ENCODE peak calls at places on chromosomes 16 and 17, in five cellular contexts. One of them, this sample, is unnamed.

GRCh38 chr17:80432961-80433550 is 18.1 kb downstream of the ENDOV start:
- DNase-seq in heart right ventricle: no peak
- DNase-seq in stomach: no peak
- DNase-seq in A549: no peak
- DNase-seq in suprapubic skin: no peak
- DNase-seq in this sample: no peak

GRCh38 chr16:77273815-77274214 is 74.6 kb downstream of the SYCE1L start:
- DNase-seq in stomach: no peak
- DNase-seq in heart right ventricle: no peak
- DNase-seq in suprapubic skin: no peak
- DNase-seq in A549: no peak
- DNase-seq in this sample: no peak

GRCh38 chr17:78142113-78142861 is 3.9 kb upstream of the C17orf99 start:
- DNase-seq in A549: peak; percentile 87
- DNase-seq in heart right ventricle: no peak
- DNase-seq in stomach: peak; percentile 79
- DNase-seq in suprapubic skin: no peak
- DNase-seq in this sample: peak; percentile 98

GRCh38 chr17:67388986-67389385 is 11.9 kb downstream of the PITPNC1 start:
- DNase-seq in stomach: no peak
- DNase-seq in suprapubic skin: no peak
- DNase-seq in A549: no peak
- DNase-seq in heart right ventricle: no peak
- DNase-seq in this sample: no peak

GRCh38 chr17:12320286-12320685 is 299.6 kb downstream of the MAP2K4 start:
- DNase-seq in heart right ventricle: no peak
- DNase-seq in stomach: no peak
- DNase-seq in suprapubic skin: no peak
- DNase-seq in A549: peak; percentile 31
- DNase-seq in this sample: no peak

GRCh38 chr17:35374766-35375344 is 1.4 kb upstream of the SLFN11 start:
- DNase-seq in stomach: no peak
- DNase-seq in A549: no peak
- DNase-seq in suprapubic skin: no peak
- DNase-seq in heart right ventricle: no peak
- DNase-seq in this sample: no peak

GRCh38 chr17:79997004-79997673 is 38.5 kb downstream of the TBC1D16 start:
- DNase-seq in stomach: no peak
- DNase-seq in A549: no peak
- DNase-seq in heart right ventricle: no peak
- DNase-seq in suprapubic skin: no peak
- DNase-seq in this sample: no peak

GRCh38 chr17:30413109-30413508 is 34.4 kb downstream of the CPD start:
- DNase-seq in stomach: no peak
- DNase-seq in A549: no peak
- DNase-seq in heart right ventricle: no peak
- DNase-seq in suprapubic skin: no peak
- DNase-seq in this sample: no peak

GRCh38 chr16:19132898-19133297 is 19.1 kb downstream of the ITPRIPL2 start:
- DNase-seq in A549: no peak
- DNase-seq in stomach: no peak
- DNase-seq in heart right ventricle: no peak
- DNase-seq in suprapubic skin: no peak
- DNase-seq in this sample: no peak

GRCh38 chr16:74224828-74225227 is 71.8 kb upstream of the PSMD7 start:
- DNase-seq in heart right ventricle: no peak
- DNase-seq in suprapubic skin: no peak
- DNase-seq in A549: no peak
- DNase-seq in stomach: no peak
- DNase-seq in this sample: no peak

GRCh38 chr16:56270828-56271227 is 79.5 kb downstream of the GNAO1 start:
- DNase-seq in heart right ventricle: no peak
- DNase-seq in A549: no peak
- DNase-seq in stomach: no peak
- DNase-seq in suprapubic skin: no peak
- DNase-seq in this sample: no peak

GRCh38 chr17:35749560-35750412 is 3.3 kb downstream of the GAS2L2 start:
- DNase-seq in suprapubic skin: no peak
- DNase-seq in A549: no peak
- DNase-seq in heart right ventricle: no peak
- DNase-seq in stomach: peak; percentile 38
- DNase-seq in this sample: no peak

GRCh38 chr16:26651464-26651863 is 415.3 kb upstream of the C16orf82 start:
- DNase-seq in suprapubic skin: no peak
- DNase-seq in A549: no peak
- DNase-seq in stomach: no peak
- DNase-seq in heart right ventricle: no peak
- DNase-seq in this sample: no peak

GRCh38 chr16:85168732-85169256 is 56.5 kb upstream of the CIBAR2 start:
- DNase-seq in A549: no peak
- DNase-seq in suprapubic skin: no peak
- DNase-seq in stomach: no peak
- DNase-seq in heart right ventricle: peak; percentile 66
- DNase-seq in this sample: peak; percentile 66

GRCh38 chr17:83127431-83128160 is 48.2 kb downstream of the METRNL start:
- DNase-seq in heart right ventricle: no peak
- DNase-seq in suprapubic skin: peak; percentile 59
- DNase-seq in A549: no peak
- DNase-seq in stomach: no peak
- DNase-seq in this sample: no peak

GRCh38 chr16:24700549-24701392 is 28.7 kb upstream of the TNRC6A start:
- DNase-seq in stomach: peak; percentile 46
- DNase-seq in suprapubic skin: peak; percentile 82
- DNase-seq in A549: peak; percentile 94
- DNase-seq in heart right ventricle: peak; percentile 87
- DNase-seq in this sample: peak; percentile 85

GRCh38 chr16:66240565-66240964 is 125.9 kb upstream of the CDH5 start:
- DNase-seq in A549: no peak
- DNase-seq in suprapubic skin: no peak
- DNase-seq in heart right ventricle: no peak
- DNase-seq in stomach: no peak
- DNase-seq in this sample: no peak

GRCh38 chr16:75198135-75198600 is 8.8 kb downstream of the CTRB2 start:
- DNase-seq in heart right ventricle: no peak
- DNase-seq in suprapubic skin: peak; percentile 67
- DNase-seq in stomach: peak; percentile 24
- DNase-seq in A549: no peak
- DNase-seq in this sample: no peak

GRCh38 chr17:82350182-82351030 is 8.6 kb upstream of the TEX19 start:
- DNase-seq in heart right ventricle: no peak
- DNase-seq in A549: peak; percentile 79
- DNase-seq in suprapubic skin: no peak
- DNase-seq in stomach: no peak
- DNase-seq in this sample: no peak

GRCh38 chr16:86073763-86074493 is 175.0 kb downstream of the IRF8 start:
- DNase-seq in heart right ventricle: no peak
- DNase-seq in suprapubic skin: no peak
- DNase-seq in A549: no peak
- DNase-seq in stomach: no peak
- DNase-seq in this sample: peak; percentile 45

GRCh38 chr16:78842950-78843349 is 743.5 kb downstream of the WWOX start:
- DNase-seq in heart right ventricle: no peak
- DNase-seq in A549: no peak
- DNase-seq in suprapubic skin: no peak
- DNase-seq in stomach: no peak
- DNase-seq in this sample: no peak

GRCh38 chr17:8941520-8941919 is 24.0 kb downstream of the PIK3R5 start:
- DNase-seq in A549: no peak
- DNase-seq in suprapubic skin: no peak
- DNase-seq in stomach: no peak
- DNase-seq in heart right ventricle: no peak
- DNase-seq in this sample: no peak

GRCh38 chr17:73586921-73587680 is 57.1 kb downstream of the SDK2 start:
- DNase-seq in A549: peak; percentile 21
- DNase-seq in heart right ventricle: peak; percentile 60
- DNase-seq in suprapubic skin: no peak
- DNase-seq in stomach: no peak
- DNase-seq in this sample: no peak

GRCh38 chr17:79925242-79925957 is 86.2 kb upstream of the CBX4 start:
- DNase-seq in A549: peak; percentile 69
- DNase-seq in heart right ventricle: peak; percentile 51
- DNase-seq in stomach: peak; percentile 91
- DNase-seq in suprapubic skin: no peak
- DNase-seq in this sample: no peak

GRCh38 chr16:19979638-19980037 is 94.1 kb downstream of the GPR139 start:
- DNase-seq in A549: no peak
- DNase-seq in heart right ventricle: no peak
- DNase-seq in suprapubic skin: no peak
- DNase-seq in stomach: no peak
- DNase-seq in this sample: no peak

GRCh38 chr16:2156025-2156848 is 655 bp downstream of the TRAF7 start:
- DNase-seq in A549: no peak
- DNase-seq in heart right ventricle: no peak
- DNase-seq in stomach: no peak
- DNase-seq in suprapubic skin: no peak
- DNase-seq in this sample: no peak

DNA sequence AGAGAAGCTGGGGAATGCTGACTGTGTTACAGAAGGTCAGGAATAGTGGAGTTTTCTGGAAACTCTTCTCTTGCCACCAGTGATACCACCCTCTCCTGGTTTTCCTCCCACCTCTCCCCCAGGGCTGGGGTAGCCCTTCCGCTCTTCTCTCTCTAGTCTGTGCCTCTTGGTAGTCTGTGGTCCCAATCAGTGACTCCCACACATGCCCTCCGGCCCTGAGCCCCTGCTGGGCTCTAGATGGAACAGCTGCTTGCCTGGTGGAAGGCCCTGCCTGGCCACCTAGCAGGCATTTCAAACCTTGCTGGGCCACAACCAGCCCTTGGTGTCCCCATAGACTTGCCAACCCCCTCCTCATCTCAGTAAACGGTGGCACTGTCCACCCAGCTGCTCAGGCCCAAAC is 15.2 kb upstream of the MTSS2 start:
- DNase-seq in suprapubic skin: no peak
- DNase-seq in A549: no peak
- DNase-seq in stomach: no peak
- DNase-seq in heart right ventricle: no peak
- DNase-seq in this sample: no peak
- H3K4me1 ChIP-seq in suprapubic skin: peaks cover 98% of the 10 kb centered on the region
- H3K4me1 ChIP-seq in A549: peaks cover 68% of the 10 kb centered on the region
- H3K4me1 ChIP-seq in stomach: peaks cover 89% of the 10 kb centered on the region
- H3K4me1 ChIP-seq in heart right ventricle: peaks cover 56% of the 10 kb centered on the region
- H3K4me1 ChIP-seq in this sample: peaks cover 56% of the 10 kb centered on the region

DNA sequence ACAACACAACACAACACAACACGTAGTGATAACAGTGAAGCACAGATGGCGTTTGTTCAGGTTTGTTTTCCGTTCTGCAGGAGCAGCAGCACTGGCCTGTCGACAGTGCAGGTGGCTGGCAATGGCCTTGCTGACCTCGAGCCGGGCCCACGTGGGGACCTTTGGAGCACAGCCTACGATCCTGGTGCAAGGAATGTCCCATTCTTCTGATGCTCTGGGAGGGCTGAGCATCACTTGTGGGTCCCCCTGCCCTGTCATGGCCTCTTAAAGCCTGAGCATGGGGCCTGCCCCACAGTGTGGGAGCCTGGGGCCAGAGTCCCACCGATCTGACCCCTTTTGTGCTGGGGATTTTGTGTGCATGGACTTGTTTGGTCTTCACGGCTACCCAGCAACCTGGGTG is 6.8 kb downstream of the MAP2K3 start:
- DNase-seq in stomach: no peak
- DNase-seq in suprapubic skin: no peak
- DNase-seq in A549: no peak
- DNase-seq in heart right ventricle: no peak
- DNase-seq in this sample: no peak
- H3K4me1 ChIP-seq in stomach: peaks cover 92% of the 10 kb centered on the region
- H3K4me1 ChIP-seq in suprapubic skin: peaks cover 57% of the 10 kb centered on the region
- H3K4me1 ChIP-seq in A549: peaks cover 34% of the 10 kb centered on the region
- H3K4me1 ChIP-seq in heart right ventricle: peaks cover 60% of the 10 kb centered on the region
- H3K4me1 ChIP-seq in this sample: peaks cover 23% of the 10 kb centered on the region

GRCh38 chr16:87947356-87948118 is 3.7 kb upstream of the BANP start:
- DNase-seq in stomach: no peak
- DNase-seq in heart right ventricle: no peak
- DNase-seq in suprapubic skin: no peak
- DNase-seq in A549: no peak
- DNase-seq in this sample: no peak

GRCh38 chr16:87950765-87951549 is at the start of gene BANP:
- DNase-seq in suprapubic skin: peak; percentile 99
- DNase-seq in heart right ventricle: peak; percentile 97
- DNase-seq in A549: peak; percentile 100
- DNase-seq in stomach: peak; percentile 98
- DNase-seq in this sample: peak; percentile 100

GRCh38 chr16:87948119-87948545 is 3.1 kb upstream of the BANP start:
- DNase-seq in suprapubic skin: no peak
- DNase-seq in stomach: no peak
- DNase-seq in A549: no peak
- DNase-seq in heart right ventricle: no peak
- DNase-seq in this sample: no peak

GRCh38 chr16:87948735-87949070 is 2.5 kb upstream of the BANP start:
- DNase-seq in stomach: no peak
- DNase-seq in heart right ventricle: no peak
- DNase-seq in A549: no peak
- DNase-seq in suprapubic skin: no peak
- DNase-seq in this sample: no peak

GRCh38 chr16:87949071-87949744 is 2.0 kb upstream of the BANP start:
- DNase-seq in heart right ventricle: no peak
- DNase-seq in suprapubic skin: no peak
- DNase-seq in stomach: no peak
- DNase-seq in A549: no peak
- DNase-seq in this sample: no peak
- H3K4me1 ChIP-seq in heart right ventricle: peaks cover 24% of the 10 kb centered on the region
- H3K4me1 ChIP-seq in suprapubic skin: peaks cover 33% of the 10 kb centered on the region
- H3K4me1 ChIP-seq in stomach: peaks cover 49% of the 10 kb centered on the region
- H3K4me1 ChIP-seq in A549: peaks cover 19% of the 10 kb centered on the region
- H3K4me1 ChIP-seq in this sample: peaks cover 18% of the 10 kb centered on the region

GRCh38 chr17:37493249-37494027 is 3.7 kb downstream of the DUSP14 start:
- DNase-seq in stomach: no peak
- DNase-seq in suprapubic skin: no peak
- DNase-seq in A549: no peak
- DNase-seq in heart right ventricle: no peak
- DNase-seq in this sample: no peak

GRCh38 chr17:37494401-37494831 is 4.7 kb downstream of the DUSP14 start:
- DNase-seq in stomach: no peak
- DNase-seq in A549: no peak
- DNase-seq in heart right ventricle: no peak
- DNase-seq in suprapubic skin: no peak
- DNase-seq in this sample: no peak

GRCh38 chr17:37490022-37490587 is 414 bp downstream of the DUSP14 start:
- DNase-seq in A549: peak; percentile 59
- DNase-seq in heart right ventricle: peak; percentile 67
- DNase-seq in suprapubic skin: peak; percentile 88
- DNase-seq in stomach: peak; percentile 63
- DNase-seq in this sample: no peak

GRCh38 chr17:37490638-37491614 is 1.2 kb downstream of the DUSP14 start:
- DNase-seq in stomach: no peak
- DNase-seq in suprapubic skin: no peak
- DNase-seq in A549: peak; percentile 82
- DNase-seq in heart right ventricle: peak; percentile 64
- DNase-seq in this sample: peak; percentile 87

DNA sequence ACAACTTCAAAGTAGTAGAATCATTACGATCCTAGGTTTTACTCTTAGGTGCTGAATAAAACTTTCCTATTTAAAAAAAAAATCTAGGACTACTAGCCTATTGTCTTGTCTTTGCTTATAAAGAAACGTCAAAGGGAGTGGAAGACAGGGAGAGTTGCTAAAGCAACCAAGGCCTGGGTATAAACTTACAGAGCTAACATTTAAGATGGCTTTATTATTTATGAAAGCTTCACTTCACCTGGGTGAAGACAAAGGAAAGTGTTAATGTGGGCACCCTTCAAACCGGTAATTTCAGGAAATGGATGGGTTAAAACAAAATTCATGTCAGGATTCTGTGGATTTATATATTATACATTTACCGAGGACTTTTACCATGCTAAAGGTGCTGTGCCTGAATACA is 2.5 kb downstream of the DUSP14 start:
- DNase-seq in A549: no peak
- DNase-seq in suprapubic skin: no peak
- DNase-seq in heart right ventricle: no peak
- DNase-seq in stomach: no peak
- DNase-seq in this sample: no peak
- H3K4me1 ChIP-seq in A549: peaks cover 43% of the 10 kb centered on the region
- H3K4me1 ChIP-seq in suprapubic skin: peaks cover 60% of the 10 kb centered on the region
- H3K4me1 ChIP-seq in heart right ventricle: peaks cover 40% of the 10 kb centered on the region
- H3K4me1 ChIP-seq in stomach: peaks cover 42% of the 10 kb centered on the region
- H3K4me1 ChIP-seq in this sample: peaks cover 29% of the 10 kb centered on the region

This sample was measured in RWPE2.